ENCODE peak calls at places on chromosome 13, in nine cellular contexts. X is NCI-H345; W is fibroblast of gingiva; J is occipital lobe; G is activated naive CD8-positive, alpha-beta T cell treated with anti-CD3 and anti-CD28 coated beads, Interleukin-2, amount 50 U/mL, for 24 hours; H is activated naive CD4-positive, alpha-beta T cell treated with anti-CD3 and anti-CD28 coated beads for 36 hours; P is CD4-positive, alpha-beta memory T cell; I is ELR; Q is WTC11. T is an unnamed sample.

GRCh38 chr13:52921194-52921593 is 72.8 kb upstream of the PCDH8 start:
- DNase-seq in X (no peak), W (no peak), J (no peak), G (no peak), H (no peak), P (no peak), I (no peak), Q (no peak), T (no peak)

GRCh38 chr13:91904005-91904404 is 505.6 kb downstream of the GPC5 start:
- DNase-seq in X (no peak), W (no peak), J (no peak), G (no peak), H (no peak), P (no peak), I (no peak), Q (no peak), T (no peak)

GRCh38 chr13:38366954-38367645 is 17.4 kb downstream of the UFM1 start:
- DNase-seq in X (no peak), W (peak), J (no peak), G (no peak), H (no peak), P (no peak), I (peak), Q (no peak), T (no peak)

GRCh38 chr13:110485604-110486003 is 75.9 kb downstream of the RAB20 start:
- DNase-seq in X (no peak), W (no peak), J (no peak), G (no peak), H (no peak), P (no peak), I (no peak), Q (peak), T (no peak)

GRCh38 chr13:113545931-113546516 is 38.5 kb upstream of the TFDP1 start:
- DNase-seq in X (no peak), W (no peak), J (no peak), G (no peak), H (no peak), P (no peak), I (no peak), Q (no peak), T (no peak)

GRCh38 chr13:47917022-47917574 is 84.0 kb downstream of the SUCLA2 start:
- DNase-seq in X (no peak), W (no peak), J (no peak), G (no peak), H (no peak), P (no peak), I (no peak), Q (no peak), T (no peak)

GRCh38 chr13:113607477-113608245 is 23.1 kb downstream of the TFDP1 start:
- DNase-seq in X (no peak), W (no peak), J (no peak), G (no peak), H (no peak), P (no peak), I (no peak), Q (no peak), T (no peak)

GRCh38 chr13:112447761-112448603 is 71.8 kb downstream of the SPACA7 start:
- DNase-seq in X (peak), W (no peak), J (no peak), G (no peak), H (no peak), P (no peak), I (no peak), Q (no peak), T (no peak)

GRCh38 chr13:24038846-24039330 is 121.6 kb upstream of the SPATA13 start:
- DNase-seq in X (peak), W (peak), J (peak), G (no peak), H (no peak), P (no peak), I (peak), Q (no peak), T (no peak)

GRCh38 chr13:52377898-52378297 is 28.1 kb downstream of the THSD1 start:
- DNase-seq in X (no peak), W (no peak), J (no peak), G (no peak), H (no peak), P (no peak), I (no peak), Q (no peak), T (no peak)

GRCh38 chr13:48094781-48095502 is at the start of gene MED4:
- DNase-seq in X (peak), W (peak), J (peak), G (peak), H (peak), P (peak), I (peak), Q (peak), T (peak)

GRCh38 chr13:42876810-42877550 is 95.6 kb downstream of the FAM216B start:
- DNase-seq in X (no peak), W (no peak), J (no peak), G (no peak), H (no peak), P (no peak), I (peak), Q (no peak), T (no peak)

GRCh38 chr13:106038752-106039151 is 496.7 kb downstream of the EFNB2 start:
- DNase-seq in X (no peak), W (peak), J (no peak), G (no peak), H (no peak), P (no peak), I (peak), Q (no peak), T (no peak)

GRCh38 chr13:44388427-44388826 is 14.8 kb downstream of the SERP2 start:
- DNase-seq in X (no peak), W (no peak), J (no peak), G (no peak), H (no peak), P (no peak), I (no peak), Q (peak), T (no peak)

GRCh38 chr13:73913043-73913740 is 221.0 kb downstream of the KLF12 start:
- DNase-seq in X (no peak), W (peak), J (no peak), G (no peak), H (no peak), P (no peak), I (peak), Q (no peak), T (no peak)

GRCh38 chr13:114108141-114108761 is 24.2 kb downstream of the RASA3 start:
- DNase-seq in X (no peak), W (no peak), J (no peak), G (no peak), H (no peak), P (no peak), I (no peak), Q (peak), T (no peak)

GRCh38 chr13:99144306-99144705 is 56.3 kb upstream of the UBAC2 start:
- DNase-seq in X (no peak), W (no peak), J (no peak), G (no peak), H (no peak), P (no peak), I (no peak), Q (no peak), T (no peak)

GRCh38 chr13:52348983-52349780 is 56.8 kb downstream of the THSD1 start:
- DNase-seq in X (no peak), W (no peak), J (no peak), G (no peak), H (peak), P (no peak), I (peak), Q (no peak), T (no peak)